ENCODE peak calls at places on chromosomes 11 and 22, in eight cellular contexts. H is GM12865, U is pancreas, N is BJ, A is neural progenitor cell, F is fibroblast of lung, P is thoracic aorta, C is fibroblast of villous mesenchyme. O is an unnamed sample.

GRCh38 chr11:126547161-126547560 is 191.7 kb downstream of the ST3GAL4 start:
- DNase-seq in H (no peak), U (no peak), N (peak), A (no peak), F (peak), P (no peak), C (peak), O (peak)

GRCh38 chr22:36406139-36406538 is 18.4 kb upstream of the MYH9 start:
- DNase-seq in H (no peak), U (no peak), N (no peak), A (no peak), F (no peak), P (no peak), C (no peak), O (no peak)

GRCh38 chr11:94866936-94867795 is 99.0 kb downstream of the AMOTL1 start:
- DNase-seq in H (no peak), U (no peak), N (no peak), A (no peak), F (no peak), P (no peak), C (no peak), O (no peak)

GRCh38 chr22:19036523-19037273 is 85.5 kb downstream of the DGCR2 start:
- DNase-seq in H (no peak), U (no peak), N (no peak), A (no peak), F (peak), P (no peak), C (peak), O (no peak)

GRCh38 chr22:39283312-39284141 is 35.9 kb downstream of the RPL3 start:
- DNase-seq in H (no peak), U (no peak), N (no peak), A (no peak), F (peak), P (no peak), C (peak), O (no peak)

GRCh38 chr11:14974723-14975587 is 2.8 kb upstream of the CALCA start:
- DNase-seq in H (peak), U (peak), N (no peak), A (peak), F (peak), P (no peak), C (peak), O (no peak)

GRCh38 chr11:9868641-9869040 is 204.8 kb downstream of the SWAP70 start:
- DNase-seq in H (no peak), U (no peak), N (no peak), A (no peak), F (no peak), P (no peak), C (no peak), O (no peak)

GRCh38 chr11:85723088-85723487 is 37.1 kb upstream of the CCDC89 start:
- DNase-seq in H (no peak), U (no peak), N (no peak), A (no peak), F (no peak), P (no peak), C (no peak), O (no peak)

GRCh38 chr11:76056881-76057280 is 149.4 kb downstream of the WNT11 start:
- DNase-seq in H (no peak), U (no peak), N (no peak), A (no peak), F (no peak), P (no peak), C (no peak), O (no peak)

GRCh38 chr11:80282643-80283042 is 841.8 kb upstream of the TENM4 start:
- DNase-seq in H (no peak), U (no peak), N (no peak), A (no peak), F (no peak), P (no peak), C (no peak), O (no peak)

GRCh38 chr11:3115321-3115720 is 49.8 kb downstream of the OSBPL5 start:
- DNase-seq in H (no peak), U (no peak), N (no peak), A (no peak), F (peak), P (no peak), C (peak), O (no peak)

GRCh38 chr11:64269380-64270234 is 14.9 kb downstream of the BAD start:
- DNase-seq in H (peak), U (peak), N (peak), A (peak), F (peak), P (peak), C (peak), O (peak)
- TF ChIP-seq CTCF in H (no peak), U (no peak), N (no peak), A (peak), F (no peak), P (no peak), C (no peak), O (no peak)

GRCh38 chr11:67482275-67482735 is 521 bp upstream of the AIP start:
- DNase-seq in H (peak), U (no peak), N (no peak), A (no peak), F (no peak), P (no peak), C (no peak), O (no peak)
- H3K4me3 ChIP-seq in H (peak), U (peak), N (peak), A (peak), F (peak), P (peak), C (peak), O (peak)

DNA sequence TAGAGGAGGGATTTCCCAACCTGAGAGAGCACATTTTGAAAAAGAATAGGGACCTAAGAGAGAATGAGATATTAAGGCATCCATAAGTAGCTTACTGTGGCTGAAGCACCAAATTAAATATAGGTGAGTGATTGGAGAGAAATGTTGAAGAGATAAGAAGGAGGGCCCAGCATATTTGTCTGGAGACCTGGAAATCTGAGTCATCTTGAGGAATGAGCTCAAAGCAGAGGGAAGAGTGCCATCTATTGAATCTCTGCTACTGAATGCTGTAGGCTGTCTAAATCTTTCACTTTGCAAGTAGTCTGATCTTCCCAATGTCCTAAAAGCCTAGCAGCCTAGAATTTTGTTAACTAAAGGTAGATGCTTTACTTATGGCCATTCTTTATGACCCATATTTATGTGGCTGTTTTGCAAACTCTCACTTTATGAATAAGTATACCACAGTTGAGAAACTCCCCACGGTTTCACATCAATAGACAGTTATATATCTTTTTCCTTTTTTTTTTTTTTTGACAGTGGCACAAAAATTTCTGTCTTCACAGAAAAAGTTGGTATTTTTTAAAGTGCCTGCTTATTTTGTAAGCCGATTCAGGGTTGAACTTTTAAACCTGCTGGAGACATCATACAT is 2093.5 kb downstream of the LRRC4C start:
- DNase-seq in H (no peak), U (no peak), N (no peak), A (peak), F (peak), P (no peak), C (no peak), O (no peak)
- TF ChIP-seq CTCF in H (no peak), U (no peak), N (peak), A (peak), F (no peak), P (no peak), C (no peak), O (no peak)

GRCh38 chr11:114301088-114301487 is 4.9 kb downstream of the NNMT start:
- DNase-seq in H (no peak), U (no peak), N (no peak), A (no peak), F (no peak), P (no peak), C (no peak), O (no peak)
- H3K4me3 ChIP-seq in H (no peak), U (no peak), N (peak), A (no peak), F (no peak), P (peak), C (peak), O (peak)

GRCh38 chr11:77820565-77821348 is at the start of the genes AAMDC and RSF1:
- DNase-seq in H (peak), U (peak), N (peak), A (peak), F (peak), P (peak), C (peak), O (peak)

GRCh38 chr11:77821349-77821851 is 456 bp downstream of the AAMDC start:
- DNase-seq in H (peak), U (no peak), N (no peak), A (no peak), F (peak), P (no peak), C (peak), O (no peak)

GRCh38 chr11:77819921-77820564 is 479 bp downstream of the RSF1 start:
- DNase-seq in H (peak), U (peak), N (no peak), A (peak), F (peak), P (no peak), C (peak), O (no peak)

GRCh38 chr11:77815459-77815858 is 5.1 kb downstream of the RSF1 start:
- DNase-seq in H (no peak), U (no peak), N (no peak), A (no peak), F (no peak), P (no peak), C (no peak), O (no peak)

DNA sequence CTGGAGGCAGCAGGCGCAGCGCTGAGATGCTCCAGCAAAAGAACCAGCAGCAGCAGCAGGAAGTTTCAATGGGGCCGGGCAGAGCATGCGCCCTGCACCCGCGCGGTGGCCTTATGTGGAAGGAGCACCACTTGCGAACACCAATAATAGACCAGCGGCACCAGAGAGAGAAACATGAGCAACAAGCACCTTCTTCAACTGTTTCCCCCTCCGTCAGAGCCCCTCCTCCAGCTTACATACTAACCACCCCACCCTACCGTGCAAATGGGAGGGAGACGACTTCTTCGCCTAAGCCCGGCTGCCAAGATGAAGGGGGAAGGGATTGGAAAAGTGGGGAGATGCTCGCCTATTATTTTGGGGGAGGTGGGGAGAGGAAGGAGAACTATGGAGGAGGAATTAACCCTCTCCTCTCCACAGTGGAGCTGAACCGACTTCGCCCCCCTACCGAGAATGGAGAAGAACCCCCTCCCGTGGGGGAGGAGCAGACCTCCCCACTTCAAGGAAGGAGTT is 1.1 kb downstream of the RSF1 start:
- DNase-seq in H (peak), U (peak), N (peak), A (peak), F (peak), P (peak), C (peak), O (peak)
- TF ChIP-seq CTCF in H (peak), U (no peak), N (peak), A (no peak), F (peak), P (peak), C (no peak), O (peak)

DNA sequence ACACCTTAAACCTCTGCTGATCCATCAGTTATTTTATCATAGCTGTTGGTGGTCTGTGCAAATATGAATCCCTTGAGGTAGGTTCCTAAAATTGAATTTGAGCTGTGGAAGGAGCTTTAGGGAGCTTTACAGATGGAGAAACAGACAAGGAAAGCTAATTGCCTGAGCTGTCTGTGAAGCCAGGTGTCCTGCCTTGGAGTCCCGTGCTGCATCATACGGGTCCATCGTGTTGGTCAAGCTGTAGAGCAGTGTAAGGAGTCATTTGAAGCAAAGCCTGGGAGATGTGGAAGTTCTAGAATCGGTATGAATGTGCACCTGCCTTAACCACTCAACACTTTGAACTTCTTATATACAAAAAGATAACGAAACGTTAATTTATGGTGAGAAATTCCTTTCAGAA is 1.0 kb downstream of the POLA2 start:
- DNase-seq in H (peak), U (no peak), N (no peak), A (no peak), F (no peak), P (no peak), C (no peak), O (no peak)
- H3K4me3 ChIP-seq in H (peak), U (peak), N (peak), A (peak), F (peak), P (peak), C (peak), O (peak)